ENCODE peak calls at places on chromosomes 1 and 21, in four cellular contexts. Z is stimulated activated CD8-positive, alpha-beta memory T cell treated with anti-CD3 and anti-CD28 coated beads, Interleukin-4, amount 100 ng/mL, for 24 hours; S is NCI-H2029 treated with DMSO at 0.1 percent for 48 hours; F is C1 segment of cervical spinal cord. R is an unnamed sample.

GRCh38 chr1:197725975-197726374 is 49.3 kb downstream of the DENND1B start:
- DNase-seq in Z (no peak), S (no peak), F (no peak), R (no peak)

GRCh38 chr1:180928272-180929230 is 15.9 kb downstream of the KIAA1614 start:
- DNase-seq in Z (no peak), S (peak; percentile 43), F (no peak), R (no peak)

GRCh38 chr21:41360072-41360821 is 1.6 kb upstream of the MX2 start:
- DNase-seq in Z (no peak), S (peak; percentile 54), F (no peak), R (no peak)

GRCh38 chr1:169931795-169932195 is 38.1 kb upstream of the SCYL3 start:
- DNase-seq in Z (no peak), S (no peak), F (no peak), R (no peak)

GRCh38 chr1:102970496-102971078 is 137.7 kb downstream of the COL11A1 start:
- DNase-seq in Z (no peak), S (peak; percentile 54), F (no peak), R (no peak)

GRCh38 chr1:61301824-61302652 is 219.7 kb downstream of the NFIA start:
- DNase-seq in Z (no peak), S (no peak), F (no peak), R (no peak)

GRCh38 chr1:58895559-58896135 is 111.8 kb upstream of the JUN start:
- DNase-seq in Z (no peak), S (no peak), F (no peak), R (no peak)

GRCh38 chr1:109914587-109915240 is 4.1 kb downstream of the CSF1 start:
- DNase-seq in Z (no peak), S (no peak), F (no peak), R (no peak)

GRCh38 chr1:29211086-29212030 is 19.4 kb downstream of the MECR start:
- DNase-seq in Z (no peak), S (no peak), F (no peak), R (no peak)

GRCh38 chr1:34268311-34269042 is 91.8 kb downstream of the C1orf94 start:
- DNase-seq in Z (no peak), S (no peak), F (no peak), R (no peak)

GRCh38 chr1:208528577-208529240 is 284.5 kb upstream of the PLXNA2 start:
- DNase-seq in Z (no peak), S (no peak), F (no peak), R (no peak)

GRCh38 chr21:39258207-39258606 is 55.2 kb downstream of the BRWD1 start:
- DNase-seq in Z (no peak), S (peak; percentile 48), F (no peak), R (no peak)

GRCh38 chr1:54658164-54658913 is 16.8 kb downstream of the MROH7 start:
- DNase-seq in Z (no peak), S (no peak), F (no peak), R (no peak)

GRCh38 chr1:229624906-229625871 is 733 bp downstream of the TAF5L start:
- DNase-seq in Z (peak; percentile 45), S (no peak), F (no peak), R (peak; percentile 36)

GRCh38 chr21:28738305-28738704 is 254.4 kb downstream of the LTN1 start:
- DNase-seq in Z (no peak), S (no peak), F (no peak), R (no peak)

GRCh38 chr21:30984897-30985296 is 53.4 kb downstream of the KRTAP19-8 start:
- DNase-seq in Z (no peak), S (peak; percentile 59), F (no peak), R (no peak)

GRCh38 chr21:46545363-46545762 is 59.5 kb downstream of the S100B start:
- DNase-seq in Z (no peak), S (no peak), F (no peak), R (no peak)

GRCh38 chr1:34879230-34879629 is 19.7 kb upstream of the SMIM12 start:
- DNase-seq in Z (no peak), S (no peak), F (no peak), R (no peak)

GRCh38 chr1:193325042-193325441 is 138.6 kb upstream of the B3GALT2 start:
- DNase-seq in Z (no peak), S (no peak), F (no peak), R (no peak)

GRCh38 chr1:22053861-22054770 is 1.6 kb downstream of the CDC42 start:
- DNase-seq in Z (no peak), S (peak; percentile 40), F (no peak), R (no peak)

GRCh38 chr1:185594786-185595410 is 139.3 kb upstream of the HMCN1 start:
- DNase-seq in Z (no peak), S (no peak), F (no peak), R (no peak)

GRCh38 chr1:89725016-89725380 is 92.1 kb downstream of the LRRC8C start:
- DNase-seq in Z (no peak), S (no peak), F (no peak), R (no peak)

GRCh38 chr1:179124866-179125265 is 43.0 kb downstream of the TOR3A start:
- DNase-seq in Z (no peak), S (no peak), F (no peak), R (no peak)

GRCh38 chr1:185567006-185567405 is 167.2 kb upstream of the HMCN1 start:
- DNase-seq in Z (peak; percentile 12), S (peak; percentile 67), F (no peak), R (peak; percentile 64)

GRCh38 chr1:33277488-33278084 is 21.3 kb downstream of the ZNF362 start:
- DNase-seq in Z (no peak), S (no peak), F (no peak), R (no peak)

GRCh38 chr1:201376464-201377374 is 761 bp downstream of the TNNT2 start:
- DNase-seq in Z (no peak), S (no peak), F (no peak), R (no peak)